ENCODE peak calls at places on chromosomes 3 and 15, in six cellular contexts. T is CD4-positive, alpha-beta T cell; B is CD8-positive, alpha-beta T cell; Y is colonic mucosa; F is esophagus squamous epithelium; O is mammary epithelial cell. M is an unnamed sample.

GRCh38 chr3:11596387-11596786 is 47.3 kb downstream of the VGLL4 start:
- DNase-seq in T (no peak), B (no peak), Y (no peak), F (no peak), O (no peak), M (no peak)

GRCh38 chr3:184186184-184186901 is at the start of gene ABCF3:
- DNase-seq in T (peak; percentile 5), B (no peak), Y (peak; percentile 63), F (no peak), O (no peak), M (no peak)

GRCh38 chr15:86919581-86919980 is 839.9 kb downstream of the AGBL1 start:
- DNase-seq in T (no peak), B (no peak), Y (no peak), F (no peak), O (no peak), M (no peak)

GRCh38 chr15:100017140-100017539 is 283.9 kb upstream of the LYSMD4 start:
- DNase-seq in T (no peak), B (no peak), Y (no peak), F (no peak), O (no peak), M (no peak)

GRCh38 chr3:64559658-64560057 is 128.1 kb downstream of the ADAMTS9 start:
- DNase-seq in T (no peak), B (no peak), Y (no peak), F (no peak), O (no peak), M (no peak)

GRCh38 chr15:32718082-32718821 is 448 bp downstream of the GREM1 start:
- DNase-seq in T (no peak), B (no peak), Y (peak; percentile 25), F (no peak), O (peak; percentile 32), M (no peak)

GRCh38 chr3:152942366-152942765 is 107.4 kb downstream of the P2RY1 start:
- DNase-seq in T (no peak), B (no peak), Y (no peak), F (no peak), O (peak; percentile 56), M (peak; percentile 36)

GRCh38 chr15:33612721-33613304 is 302.0 kb downstream of the RYR3 start:
- DNase-seq in T (no peak), B (no peak), Y (no peak), F (no peak), O (no peak), M (no peak)

GRCh38 chr3:99931059-99931458 is 113.4 kb downstream of the CMSS1 start:
- DNase-seq in T (no peak), B (no peak), Y (no peak), F (no peak), O (no peak), M (no peak)

GRCh38 chr15:95887666-95888480 is 442.6 kb upstream of the NR2F2 start:
- DNase-seq in T (no peak), B (no peak), Y (no peak), F (no peak), O (peak; percentile 4), M (no peak)

GRCh38 chr15:93467327-93467726 is 378.3 kb upstream of the RGMA start:
- DNase-seq in T (no peak), B (no peak), Y (peak; percentile 24), F (no peak), O (peak; percentile 77), M (peak; percentile 91)

GRCh38 chr15:78811124-78811824 is at the start of gene ADAMTS7:
- DNase-seq in T (peak; percentile 37), B (peak; percentile 58), Y (peak; percentile 65), F (no peak), O (peak; percentile 51), M (no peak)

GRCh38 chr3:64262574-64263114 is 37.4 kb upstream of the PRICKLE2 start:
- DNase-seq in T (no peak), B (no peak), Y (no peak), F (no peak), O (no peak), M (no peak)

GRCh38 chr3:180594631-180595348 is 7.2 kb upstream of the TTC14 start:
- DNase-seq in T (no peak), B (no peak), Y (no peak), F (no peak), O (peak; percentile 56), M (no peak)

GRCh38 chr3:47404955-47405790 is 24.4 kb downstream of the PTPN23 start:
- DNase-seq in T (no peak), B (no peak), Y (no peak), F (no peak), O (peak; percentile 23), M (no peak)

GRCh38 chr3:25463850-25464418 is 35.9 kb downstream of the RARB start:
- DNase-seq in T (no peak), B (no peak), Y (no peak), F (no peak), O (no peak), M (no peak)

GRCh38 chr15:58551084-58551763 is 119.4 kb downstream of the LIPC start:
- DNase-seq in T (no peak), B (no peak), Y (no peak), F (no peak), O (no peak), M (no peak)

GRCh38 chr15:80367094-80367493 is 37.1 kb upstream of the ARNT2 start:
- DNase-seq in T (no peak), B (no peak), Y (no peak), F (no peak), O (no peak), M (no peak)

GRCh38 chr3:138124689-138125420 is 7.3 kb downstream of the A4GNT start:
- DNase-seq in T (no peak), B (no peak), Y (no peak), F (no peak), O (peak; percentile 16), M (no peak)

GRCh38 chr3:197880361-197881339 is 69.3 kb upstream of the RPL35A start:
- DNase-seq in T (no peak), B (no peak), Y (no peak), F (no peak), O (no peak), M (no peak)

DNA sequence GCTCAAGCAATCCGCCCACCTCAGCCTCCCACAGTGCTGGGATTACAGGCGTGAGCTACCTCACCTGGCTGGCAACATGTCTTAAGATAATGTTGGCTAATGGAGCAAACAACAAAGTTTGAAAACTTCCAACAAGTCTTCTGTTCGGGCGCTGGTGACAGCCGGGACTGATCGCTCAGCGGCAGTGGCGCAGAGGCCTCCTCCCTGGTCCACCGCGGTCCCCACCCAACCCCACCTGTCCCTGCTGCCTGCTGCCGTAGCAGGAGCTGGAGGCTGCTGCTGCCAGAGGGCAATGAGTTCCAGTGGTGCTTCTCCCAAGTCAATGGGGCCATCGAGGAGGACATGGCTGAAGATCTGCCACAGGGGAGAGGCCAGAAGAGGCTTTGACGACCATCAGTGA is 12.1 kb downstream of the DLEC1 start:
- DNase-seq in T (no peak), B (no peak), Y (no peak), F (no peak), O (no peak), M (no peak)
- H3K27ac ChIP-seq in T (no peak overlapping the region), B (no peak overlapping the region), Y (no peak overlapping the region), F (no peak overlapping the region), O (no peak overlapping the region), M (no peak overlapping the region)

GRCh38 chr3:185959609-185960517 is 22.0 kb upstream of the TRA2B start:
- DNase-seq in T (no peak), B (no peak), Y (peak; percentile 61), F (no peak), O (peak; percentile 74), M (peak; percentile 27)
- H3K27ac ChIP-seq in T (no peak overlapping the region), B (no peak overlapping the region), Y (peak overlapping the region; percentile 71), F (peak overlapping the region; percentile 85), O (peak overlapping the region; percentile 93), M (peak overlapping the region; percentile 80)

DNA sequence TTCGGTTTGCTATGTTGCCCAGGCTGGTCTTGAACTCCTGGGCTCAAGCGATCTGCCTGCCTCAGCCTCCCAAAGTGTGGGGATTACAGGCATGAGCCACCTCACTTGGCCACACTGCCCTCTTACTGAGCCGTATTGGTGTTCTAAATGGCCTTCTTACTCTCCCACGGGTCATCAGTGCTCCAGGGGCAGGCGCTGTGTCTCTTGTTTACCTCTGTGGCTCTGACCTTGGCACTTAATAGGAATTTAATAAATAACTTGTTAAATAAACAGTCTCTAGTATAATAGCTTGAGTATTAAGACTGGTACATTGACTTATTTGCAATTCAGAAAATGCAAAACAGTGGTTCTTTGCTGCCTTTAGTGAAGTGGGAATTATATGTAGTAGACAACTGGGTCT is 13.7 kb downstream of the FLNB start:
- DNase-seq in T (no peak), B (no peak), Y (no peak), F (no peak), O (no peak), M (no peak)
- H3K27ac ChIP-seq in T (no peak overlapping the region), B (no peak overlapping the region), Y (peak overlapping the region; percentile 67), F (peak overlapping the region; percentile 87), O (no peak overlapping the region), M (peak overlapping the region; percentile 63)

DNA sequence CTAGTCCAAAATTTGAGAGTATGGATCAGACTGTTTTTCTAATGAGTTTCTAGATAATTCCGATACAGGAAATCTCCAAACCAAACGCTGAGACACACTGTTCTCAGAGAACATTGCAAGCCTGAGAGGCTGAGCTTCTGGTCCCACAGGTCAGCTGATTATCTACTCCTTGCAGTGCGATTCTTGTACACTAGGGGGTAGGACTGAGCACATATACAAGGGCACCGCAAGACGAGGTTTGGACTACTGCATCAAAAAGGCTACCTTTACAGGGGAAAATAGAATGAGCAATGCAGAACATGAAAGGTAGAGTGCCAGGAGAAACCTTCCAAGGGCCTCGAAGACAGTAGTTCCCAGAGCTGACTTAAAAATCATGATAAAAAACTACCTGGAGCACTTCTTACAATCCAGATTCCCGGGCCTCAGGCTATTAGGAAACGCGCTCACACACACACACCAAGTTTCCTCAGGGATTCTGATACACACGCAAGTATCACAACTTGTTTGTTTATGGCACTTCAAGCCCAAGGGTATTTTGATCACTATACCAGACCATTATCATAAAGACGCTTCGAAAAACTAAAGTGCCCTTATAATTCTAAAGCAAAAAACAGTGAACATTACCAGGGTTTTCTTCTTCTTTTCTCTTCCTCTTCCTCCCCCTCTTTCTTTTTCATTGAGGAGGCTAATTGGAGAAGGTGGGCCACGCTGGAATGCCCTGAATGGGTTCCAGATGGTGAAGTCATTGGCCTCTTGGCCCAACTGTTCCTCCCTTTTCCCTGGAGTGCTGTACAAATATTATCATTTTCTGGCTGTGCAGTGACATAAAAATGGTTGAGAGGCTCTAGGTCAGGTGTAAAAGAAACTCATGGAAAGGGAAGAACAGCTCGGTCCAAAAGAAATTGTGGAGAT is 61.8 kb downstream of the SLC12A8 start:
- DNase-seq in T (peak; percentile 42), B (peak; percentile 49), Y (peak; percentile 69), F (no peak), O (no peak), M (no peak)
- H3K27ac ChIP-seq in T (no peak overlapping the region), B (no peak overlapping the region), Y (no peak overlapping the region), F (peak overlapping the region; percentile 66), O (no peak overlapping the region), M (no peak overlapping the region)